ENCODE peak calls at places on chromosome 7, in seven cellular contexts. One of them, this sample, is unnamed.

GRCh38 chr7:13981070-13981469 is 8.4 kb downstream of the ETV1 start:
- DNase-seq in AG08395: peak; percentile 96
- DNase-seq in mesothelial cell of epicardium: no peak
- DNase-seq in activated gamma-delta T cell treated with Interleukin-2 at 50 U/mL for 16 hours: no peak
- DNase-seq in renal cortical epithelial cell: peak; percentile 100
- DNase-seq in CD4-positive, CD25-positive, alpha-beta regulatory T cell: no peak
- DNase-seq in aorta: no peak
- DNase-seq in this sample: peak; percentile 98

GRCh38 chr7:28358423-28358868 is 53.9 kb upstream of the CREB5 start:
- DNase-seq in AG08395: peak; percentile 92
- DNase-seq in mesothelial cell of epicardium: no peak
- DNase-seq in activated gamma-delta T cell treated with Interleukin-2 at 50 U/mL for 16 hours: no peak
- DNase-seq in renal cortical epithelial cell: peak; percentile 96
- DNase-seq in CD4-positive, CD25-positive, alpha-beta regulatory T cell: no peak
- DNase-seq in aorta: no peak
- DNase-seq in this sample: peak; percentile 93

GRCh38 chr7:111029574-111030357 is 61.2 kb upstream of the LRRN3 start:
- DNase-seq in AG08395: peak; percentile 9
- DNase-seq in mesothelial cell of epicardium: no peak
- DNase-seq in activated gamma-delta T cell treated with Interleukin-2 at 50 U/mL for 16 hours: no peak
- DNase-seq in renal cortical epithelial cell: peak; percentile 18
- DNase-seq in CD4-positive, CD25-positive, alpha-beta regulatory T cell: no peak
- DNase-seq in aorta: no peak
- DNase-seq in this sample: peak; percentile 38

GRCh38 chr7:47991741-47992311 is 12.4 kb upstream of the HUS1 start:
- DNase-seq in AG08395: peak; percentile 89
- DNase-seq in mesothelial cell of epicardium: peak; percentile 50
- DNase-seq in activated gamma-delta T cell treated with Interleukin-2 at 50 U/mL for 16 hours: peak; percentile 88
- DNase-seq in renal cortical epithelial cell: peak; percentile 40
- DNase-seq in CD4-positive, CD25-positive, alpha-beta regulatory T cell: peak; percentile 70
- DNase-seq in aorta: peak; percentile 94
- DNase-seq in this sample: peak; percentile 71

GRCh38 chr7:21426286-21426957 is 1.5 kb upstream of the SP4 start:
- DNase-seq in AG08395: no peak
- DNase-seq in mesothelial cell of epicardium: no peak
- DNase-seq in activated gamma-delta T cell treated with Interleukin-2 at 50 U/mL for 16 hours: no peak
- DNase-seq in renal cortical epithelial cell: peak; percentile 9
- DNase-seq in CD4-positive, CD25-positive, alpha-beta regulatory T cell: no peak
- DNase-seq in aorta: no peak
- DNase-seq in this sample: peak; percentile 2

GRCh38 chr7:82017334-82017943 is 247.6 kb upstream of the HGF start:
- DNase-seq in AG08395: peak; percentile 48
- DNase-seq in mesothelial cell of epicardium: no peak
- DNase-seq in activated gamma-delta T cell treated with Interleukin-2 at 50 U/mL for 16 hours: no peak
- DNase-seq in renal cortical epithelial cell: peak; percentile 45
- DNase-seq in CD4-positive, CD25-positive, alpha-beta regulatory T cell: no peak
- DNase-seq in aorta: no peak
- DNase-seq in this sample: peak; percentile 78

GRCh38 chr7:129607471-129608120 is 3.9 kb upstream of the NRF1 start:
- DNase-seq in AG08395: peak; percentile 61
- DNase-seq in mesothelial cell of epicardium: no peak
- DNase-seq in activated gamma-delta T cell treated with Interleukin-2 at 50 U/mL for 16 hours: peak; percentile 42
- DNase-seq in renal cortical epithelial cell: no peak
- DNase-seq in CD4-positive, CD25-positive, alpha-beta regulatory T cell: no peak
- DNase-seq in aorta: no peak
- DNase-seq in this sample: peak; percentile 50

GRCh38 chr7:118949031-118949430 is 724.5 kb downstream of the ANKRD7 start:
- DNase-seq in AG08395: no peak
- DNase-seq in mesothelial cell of epicardium: no peak
- DNase-seq in activated gamma-delta T cell treated with Interleukin-2 at 50 U/mL for 16 hours: no peak
- DNase-seq in renal cortical epithelial cell: peak; percentile 24
- DNase-seq in CD4-positive, CD25-positive, alpha-beta regulatory T cell: no peak
- DNase-seq in aorta: no peak
- DNase-seq in this sample: no peak

GRCh38 chr7:38142736-38143135 is 35.3 kb upstream of the STARD3NL start:
- DNase-seq in AG08395: no peak
- DNase-seq in mesothelial cell of epicardium: no peak
- DNase-seq in activated gamma-delta T cell treated with Interleukin-2 at 50 U/mL for 16 hours: no peak
- DNase-seq in renal cortical epithelial cell: no peak
- DNase-seq in CD4-positive, CD25-positive, alpha-beta regulatory T cell: no peak
- DNase-seq in aorta: no peak
- DNase-seq in this sample: no peak

GRCh38 chr7:36809064-36809463 is 84.8 kb upstream of the AOAH start:
- DNase-seq in AG08395: no peak
- DNase-seq in mesothelial cell of epicardium: no peak
- DNase-seq in activated gamma-delta T cell treated with Interleukin-2 at 50 U/mL for 16 hours: no peak
- DNase-seq in renal cortical epithelial cell: no peak
- DNase-seq in CD4-positive, CD25-positive, alpha-beta regulatory T cell: no peak
- DNase-seq in aorta: no peak
- DNase-seq in this sample: no peak

GRCh38 chr7:120521761-120522737 is 249.1 kb downstream of the KCND2 start:
- DNase-seq in AG08395: no peak
- DNase-seq in mesothelial cell of epicardium: no peak
- DNase-seq in activated gamma-delta T cell treated with Interleukin-2 at 50 U/mL for 16 hours: no peak
- DNase-seq in renal cortical epithelial cell: peak; percentile 19
- DNase-seq in CD4-positive, CD25-positive, alpha-beta regulatory T cell: no peak
- DNase-seq in aorta: no peak
- DNase-seq in this sample: no peak

GRCh38 chr7:309586-310228 is 19.7 kb downstream of the FOXL3 start:
- DNase-seq in AG08395: no peak
- DNase-seq in mesothelial cell of epicardium: no peak
- DNase-seq in activated gamma-delta T cell treated with Interleukin-2 at 50 U/mL for 16 hours: no peak
- DNase-seq in renal cortical epithelial cell: no peak
- DNase-seq in CD4-positive, CD25-positive, alpha-beta regulatory T cell: no peak
- DNase-seq in aorta: peak; percentile 65
- DNase-seq in this sample: no peak

GRCh38 chr7:119720541-119720940 is 552.4 kb upstream of the KCND2 start:
- DNase-seq in AG08395: no peak
- DNase-seq in mesothelial cell of epicardium: no peak
- DNase-seq in activated gamma-delta T cell treated with Interleukin-2 at 50 U/mL for 16 hours: no peak
- DNase-seq in renal cortical epithelial cell: peak; percentile 81
- DNase-seq in CD4-positive, CD25-positive, alpha-beta regulatory T cell: no peak
- DNase-seq in aorta: no peak
- DNase-seq in this sample: peak; percentile 89

GRCh38 chr7:158150234-158150633 is 437.4 kb downstream of the PTPRN2 start:
- DNase-seq in AG08395: no peak
- DNase-seq in mesothelial cell of epicardium: no peak
- DNase-seq in activated gamma-delta T cell treated with Interleukin-2 at 50 U/mL for 16 hours: no peak
- DNase-seq in renal cortical epithelial cell: no peak
- DNase-seq in CD4-positive, CD25-positive, alpha-beta regulatory T cell: no peak
- DNase-seq in aorta: no peak
- DNase-seq in this sample: no peak

GRCh38 chr7:39621784-39622411 is 1.5 kb upstream of the RALA start:
- DNase-seq in AG08395: no peak
- DNase-seq in mesothelial cell of epicardium: no peak
- DNase-seq in activated gamma-delta T cell treated with Interleukin-2 at 50 U/mL for 16 hours: no peak
- DNase-seq in renal cortical epithelial cell: no peak
- DNase-seq in CD4-positive, CD25-positive, alpha-beta regulatory T cell: no peak
- DNase-seq in aorta: no peak
- DNase-seq in this sample: peak; percentile 63

GRCh38 chr7:147879116-147879750 is 711.3 kb upstream of the C7orf33 start:
- DNase-seq in AG08395: no peak
- DNase-seq in mesothelial cell of epicardium: no peak
- DNase-seq in activated gamma-delta T cell treated with Interleukin-2 at 50 U/mL for 16 hours: no peak
- DNase-seq in renal cortical epithelial cell: no peak
- DNase-seq in CD4-positive, CD25-positive, alpha-beta regulatory T cell: no peak
- DNase-seq in aorta: no peak
- DNase-seq in this sample: no peak

GRCh38 chr7:86152926-86153325 is 490.8 kb upstream of the GRM3 start:
- DNase-seq in AG08395: no peak
- DNase-seq in mesothelial cell of epicardium: no peak
- DNase-seq in activated gamma-delta T cell treated with Interleukin-2 at 50 U/mL for 16 hours: no peak
- DNase-seq in renal cortical epithelial cell: no peak
- DNase-seq in CD4-positive, CD25-positive, alpha-beta regulatory T cell: no peak
- DNase-seq in aorta: no peak
- DNase-seq in this sample: no peak

GRCh38 chr7:140654109-140654387 is 13.4 kb upstream of the DENND2A start:
- DNase-seq in AG08395: no peak
- DNase-seq in mesothelial cell of epicardium: no peak
- DNase-seq in activated gamma-delta T cell treated with Interleukin-2 at 50 U/mL for 16 hours: no peak
- DNase-seq in renal cortical epithelial cell: no peak
- DNase-seq in CD4-positive, CD25-positive, alpha-beta regulatory T cell: no peak
- DNase-seq in aorta: no peak
- DNase-seq in this sample: no peak

GRCh38 chr7:113891031-113891350 is 27.8 kb downstream of the PPP1R3A start:
- DNase-seq in AG08395: no peak
- DNase-seq in mesothelial cell of epicardium: no peak
- DNase-seq in activated gamma-delta T cell treated with Interleukin-2 at 50 U/mL for 16 hours: no peak
- DNase-seq in renal cortical epithelial cell: no peak
- DNase-seq in CD4-positive, CD25-positive, alpha-beta regulatory T cell: no peak
- DNase-seq in aorta: no peak
- DNase-seq in this sample: no peak

GRCh38 chr7:79489371-79489770 is 35.9 kb upstream of the MAGI2 start:
- DNase-seq in AG08395: no peak
- DNase-seq in mesothelial cell of epicardium: no peak
- DNase-seq in activated gamma-delta T cell treated with Interleukin-2 at 50 U/mL for 16 hours: no peak
- DNase-seq in renal cortical epithelial cell: peak; percentile 14
- DNase-seq in CD4-positive, CD25-positive, alpha-beta regulatory T cell: no peak
- DNase-seq in aorta: no peak
- DNase-seq in this sample: no peak

GRCh38 chr7:36784991-36785940 is 61.0 kb upstream of the AOAH start:
- DNase-seq in AG08395: no peak
- DNase-seq in mesothelial cell of epicardium: no peak
- DNase-seq in activated gamma-delta T cell treated with Interleukin-2 at 50 U/mL for 16 hours: peak; percentile 72
- DNase-seq in renal cortical epithelial cell: peak; percentile 33
- DNase-seq in CD4-positive, CD25-positive, alpha-beta regulatory T cell: no peak
- DNase-seq in aorta: no peak
- DNase-seq in this sample: no peak

GRCh38 chr7:116776610-116777289 is 85.6 kb upstream of the CAPZA2 start:
- DNase-seq in AG08395: peak; percentile 66
- DNase-seq in mesothelial cell of epicardium: no peak
- DNase-seq in activated gamma-delta T cell treated with Interleukin-2 at 50 U/mL for 16 hours: no peak
- DNase-seq in renal cortical epithelial cell: peak; percentile 99
- DNase-seq in CD4-positive, CD25-positive, alpha-beta regulatory T cell: no peak
- DNase-seq in aorta: no peak
- DNase-seq in this sample: peak; percentile 84

GRCh38 chr7:68969571-68969970 is 628.7 kb upstream of the AUTS2 start:
- DNase-seq in AG08395: no peak
- DNase-seq in mesothelial cell of epicardium: no peak
- DNase-seq in activated gamma-delta T cell treated with Interleukin-2 at 50 U/mL for 16 hours: no peak
- DNase-seq in renal cortical epithelial cell: no peak
- DNase-seq in CD4-positive, CD25-positive, alpha-beta regulatory T cell: no peak
- DNase-seq in aorta: no peak
- DNase-seq in this sample: no peak

GRCh38 chr7:106865130-106866115 is at the start of gene PIK3CG:
- DNase-seq in AG08395: no peak
- DNase-seq in mesothelial cell of epicardium: no peak
- DNase-seq in activated gamma-delta T cell treated with Interleukin-2 at 50 U/mL for 16 hours: peak; percentile 22
- DNase-seq in renal cortical epithelial cell: no peak
- DNase-seq in CD4-positive, CD25-positive, alpha-beta regulatory T cell: peak; percentile 3
- DNase-seq in aorta: no peak
- DNase-seq in this sample: no peak

GRCh38 chr7:101904019-101904418 is 86.6 kb downstream of the CUX1 start:
- DNase-seq in AG08395: no peak
- DNase-seq in mesothelial cell of epicardium: no peak
- DNase-seq in activated gamma-delta T cell treated with Interleukin-2 at 50 U/mL for 16 hours: no peak
- DNase-seq in renal cortical epithelial cell: no peak
- DNase-seq in CD4-positive, CD25-positive, alpha-beta regulatory T cell: no peak
- DNase-seq in aorta: no peak
- DNase-seq in this sample: no peak

GRCh38 chr7:98399903-98400537 is 870 bp downstream of the BAIAP2L1 start:
- DNase-seq in AG08395: no peak
- DNase-seq in mesothelial cell of epicardium: no peak
- DNase-seq in activated gamma-delta T cell treated with Interleukin-2 at 50 U/mL for 16 hours: no peak
- DNase-seq in renal cortical epithelial cell: no peak
- DNase-seq in CD4-positive, CD25-positive, alpha-beta regulatory T cell: no peak
- DNase-seq in aorta: no peak
- DNase-seq in this sample: peak; percentile 39

GRCh38 chr7:123154231-123154860 is 45.4 kb downstream of the SLC13A1 start:
- DNase-seq in AG08395: peak; percentile 77
- DNase-seq in mesothelial cell of epicardium: peak; percentile 40
- DNase-seq in activated gamma-delta T cell treated with Interleukin-2 at 50 U/mL for 16 hours: no peak
- DNase-seq in renal cortical epithelial cell: peak; percentile 83
- DNase-seq in CD4-positive, CD25-positive, alpha-beta regulatory T cell: no peak
- DNase-seq in aorta: peak; percentile 62
- DNase-seq in this sample: peak; percentile 83

GRCh38 chr7:137967143-137968018 is 34.5 kb downstream of the CREB3L2 start:
- DNase-seq in AG08395: peak; percentile 57
- DNase-seq in mesothelial cell of epicardium: no peak
- DNase-seq in activated gamma-delta T cell treated with Interleukin-2 at 50 U/mL for 16 hours: no peak
- DNase-seq in renal cortical epithelial cell: peak; percentile 89
- DNase-seq in CD4-positive, CD25-positive, alpha-beta regulatory T cell: no peak
- DNase-seq in aorta: no peak
- DNase-seq in this sample: no peak

GRCh38 chr7:70602135-70602534 is 529.8 kb upstream of the GALNT17 start:
- DNase-seq in AG08395: no peak
- DNase-seq in mesothelial cell of epicardium: no peak
- DNase-seq in activated gamma-delta T cell treated with Interleukin-2 at 50 U/mL for 16 hours: no peak
- DNase-seq in renal cortical epithelial cell: no peak
- DNase-seq in CD4-positive, CD25-positive, alpha-beta regulatory T cell: no peak
- DNase-seq in aorta: no peak
- DNase-seq in this sample: no peak

GRCh38 chr7:45021604-45022296 is 21.7 kb downstream of the CCM2 start:
- DNase-seq in AG08395: peak; percentile 29
- DNase-seq in mesothelial cell of epicardium: no peak
- DNase-seq in activated gamma-delta T cell treated with Interleukin-2 at 50 U/mL for 16 hours: no peak
- DNase-seq in renal cortical epithelial cell: peak; percentile 72
- DNase-seq in CD4-positive, CD25-positive, alpha-beta regulatory T cell: no peak
- DNase-seq in aorta: no peak
- DNase-seq in this sample: no peak

GRCh38 chr7:151940048-151940845 is 16.0 kb upstream of the GALNTL5 start:
- DNase-seq in AG08395: peak; percentile 50
- DNase-seq in mesothelial cell of epicardium: no peak
- DNase-seq in activated gamma-delta T cell treated with Interleukin-2 at 50 U/mL for 16 hours: no peak
- DNase-seq in renal cortical epithelial cell: no peak
- DNase-seq in CD4-positive, CD25-positive, alpha-beta regulatory T cell: no peak
- DNase-seq in aorta: no peak
- DNase-seq in this sample: peak; percentile 85

GRCh38 chr7:33798671-33799325 is 106.5 kb upstream of the BMPER start:
- DNase-seq in AG08395: no peak
- DNase-seq in mesothelial cell of epicardium: no peak
- DNase-seq in activated gamma-delta T cell treated with Interleukin-2 at 50 U/mL for 16 hours: no peak
- DNase-seq in renal cortical epithelial cell: no peak
- DNase-seq in CD4-positive, CD25-positive, alpha-beta regulatory T cell: no peak
- DNase-seq in aorta: no peak
- DNase-seq in this sample: no peak

GRCh38 chr7:121941836-121942235 is 68.9 kb downstream of the PTPRZ1 start:
- DNase-seq in AG08395: no peak
- DNase-seq in mesothelial cell of epicardium: no peak
- DNase-seq in activated gamma-delta T cell treated with Interleukin-2 at 50 U/mL for 16 hours: no peak
- DNase-seq in renal cortical epithelial cell: peak; percentile 2
- DNase-seq in CD4-positive, CD25-positive, alpha-beta regulatory T cell: no peak
- DNase-seq in aorta: no peak
- DNase-seq in this sample: no peak

GRCh38 chr7:34928052-34928451 is 109.2 kb downstream of the DPY19L1 start:
- DNase-seq in AG08395: no peak
- DNase-seq in mesothelial cell of epicardium: peak; percentile 42
- DNase-seq in activated gamma-delta T cell treated with Interleukin-2 at 50 U/mL for 16 hours: peak; percentile 24
- DNase-seq in renal cortical epithelial cell: peak; percentile 17
- DNase-seq in CD4-positive, CD25-positive, alpha-beta regulatory T cell: no peak
- DNase-seq in aorta: no peak
- DNase-seq in this sample: no peak